ENCODE peak calls at places on chromosomes 13 and 19, in four cellular contexts. L is H1, U is H9, Y is IMR-90. G is an unnamed sample.

GRCh38 chr19:6667114-6667627 is 2.8 kb downstream of the TNFSF14 start:
- DNase-seq in L (no peak), U (no peak), Y (no peak), G (no peak)

GRCh38 chr13:44098559-44098958 is 218.9 kb downstream of the LACC1 start:
- DNase-seq in L (no peak), U (no peak), Y (no peak), G (no peak)

GRCh38 chr13:105587786-105588185 is 947.7 kb downstream of the EFNB2 start:
- DNase-seq in L (no peak), U (no peak), Y (peak), G (peak)

GRCh38 chr13:102847272-102848234 is 1.7 kb downstream of the ERCC5 start:
- DNase-seq in L (no peak), U (no peak), Y (peak), G (peak)

GRCh38 chr13:99087954-99088491 is 110.2 kb upstream of the DOCK9 start:
- DNase-seq in L (no peak), U (peak), Y (no peak), G (no peak)

GRCh38 chr19:7847664-7848063 is 17.6 kb downstream of the EVI5L start:
- DNase-seq in L (no peak), U (peak), Y (no peak), G (no peak)

GRCh38 chr19:18436651-18437478 is 1.1 kb downstream of the ISYNA1 start:
- DNase-seq in L (peak), U (peak), Y (peak), G (peak)

GRCh38 chr13:43273362-43273761 is 250.0 kb downstream of the DNAJC15 start:
- DNase-seq in L (no peak), U (no peak), Y (peak), G (no peak)

GRCh38 chr19:14529254-14530004 is at the start of gene TECR:
- DNase-seq in L (peak), U (peak), Y (peak), G (peak)

GRCh38 chr19:31390721-31391120 is 41.5 kb upstream of the TSHZ3 start:
- DNase-seq in L (no peak), U (no peak), Y (no peak), G (no peak)

GRCh38 chr13:51291341-51291740 is 48.1 kb upstream of the SERPINE3 start:
- DNase-seq in L (peak), U (no peak), Y (peak), G (no peak)

GRCh38 chr13:42233726-42234125 is 38.2 kb upstream of the AKAP11 start:
- DNase-seq in L (no peak), U (no peak), Y (peak), G (no peak)

GRCh38 chr13:37194428-37194861 is 89.0 kb upstream of the CSNK1A1L start:
- DNase-seq in L (no peak), U (no peak), Y (peak), G (no peak)

GRCh38 chr19:29926801-29927200 is 15.2 kb upstream of the URI1 start:
- DNase-seq in L (no peak), U (no peak), Y (no peak), G (no peak)

GRCh38 chr19:19599190-19599535 is 19.3 kb downstream of the PBX4 start:
- DNase-seq in L (no peak), U (no peak), Y (no peak), G (no peak)

GRCh38 chr19:3276341-3276799 is 51.9 kb downstream of the CELF5 start:
- DNase-seq in L (peak), U (peak), Y (no peak), G (no peak)

GRCh38 chr19:5228932-5229777 is 111.5 kb downstream of the PTPRS start:
- DNase-seq in L (no peak), U (no peak), Y (no peak), G (no peak)

GRCh38 chr13:40102854-40103253 is 447.4 kb downstream of the COG6 start:
- DNase-seq in L (no peak), U (no peak), Y (peak), G (no peak)

GRCh38 chr13:70162141-70162540 is 53.9 kb upstream of the KLHL1 start:
- DNase-seq in L (no peak), U (no peak), Y (no peak), G (peak)

GRCh38 chr19:33794578-33795369 is 1.9 kb upstream of the KCTD15 start:
- DNase-seq in L (peak), U (peak), Y (no peak), G (peak)

GRCh38 chr19:29524201-29524911 is 1.4 kb upstream of the VSTM2B start:
- DNase-seq in L (no peak), U (peak), Y (no peak), G (peak)

GRCh38 chr19:39731685-39732084 is 6.1 kb downstream of the CLC start:
- DNase-seq in L (no peak), U (no peak), Y (no peak), G (no peak)
- H4K5ac ChIP-seq in L (no peak), U (no peak), Y (no peak), G (no peak)

DNA sequence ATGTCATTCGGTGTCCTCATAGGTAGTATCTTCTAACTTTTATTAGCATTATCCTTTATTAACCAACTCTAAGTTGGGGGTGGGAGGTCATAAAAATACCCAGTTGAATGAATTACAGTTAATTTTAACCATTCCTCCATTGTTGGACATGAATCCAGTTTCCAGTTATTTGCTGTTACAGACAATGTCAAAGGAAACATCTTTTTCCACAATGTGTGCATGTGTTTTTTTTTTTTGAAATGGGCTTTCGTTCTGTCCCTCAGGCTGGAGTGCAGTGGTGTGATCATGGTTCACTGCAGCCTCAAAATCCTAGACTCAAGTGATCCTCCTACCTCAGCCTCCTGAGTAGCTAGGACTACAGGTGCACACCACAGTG is 32.0 kb downstream of the KLF5 start:
- DNase-seq in L (no peak), U (no peak), Y (no peak), G (no peak)
- H3K9ac ChIP-seq in L (no peak), U (no peak), Y (no peak), G (no peak)

GRCh38 chr13:77360032-77360431 is 33.1 kb upstream of the MYCBP2 start:
- DNase-seq in L (no peak), U (no peak), Y (no peak), G (no peak)
- H3K4me2 ChIP-seq in L (no peak), U (no peak), Y (no peak), G (no peak)

GRCh38 chr19:10899171-10899653 is 27.9 kb downstream of the CARM1 start:
- DNase-seq in L (no peak), U (no peak), Y (no peak), G (no peak)
- H4K5ac ChIP-seq in L (no peak), U (no peak), Y (no peak), G (no peak)

DNA sequence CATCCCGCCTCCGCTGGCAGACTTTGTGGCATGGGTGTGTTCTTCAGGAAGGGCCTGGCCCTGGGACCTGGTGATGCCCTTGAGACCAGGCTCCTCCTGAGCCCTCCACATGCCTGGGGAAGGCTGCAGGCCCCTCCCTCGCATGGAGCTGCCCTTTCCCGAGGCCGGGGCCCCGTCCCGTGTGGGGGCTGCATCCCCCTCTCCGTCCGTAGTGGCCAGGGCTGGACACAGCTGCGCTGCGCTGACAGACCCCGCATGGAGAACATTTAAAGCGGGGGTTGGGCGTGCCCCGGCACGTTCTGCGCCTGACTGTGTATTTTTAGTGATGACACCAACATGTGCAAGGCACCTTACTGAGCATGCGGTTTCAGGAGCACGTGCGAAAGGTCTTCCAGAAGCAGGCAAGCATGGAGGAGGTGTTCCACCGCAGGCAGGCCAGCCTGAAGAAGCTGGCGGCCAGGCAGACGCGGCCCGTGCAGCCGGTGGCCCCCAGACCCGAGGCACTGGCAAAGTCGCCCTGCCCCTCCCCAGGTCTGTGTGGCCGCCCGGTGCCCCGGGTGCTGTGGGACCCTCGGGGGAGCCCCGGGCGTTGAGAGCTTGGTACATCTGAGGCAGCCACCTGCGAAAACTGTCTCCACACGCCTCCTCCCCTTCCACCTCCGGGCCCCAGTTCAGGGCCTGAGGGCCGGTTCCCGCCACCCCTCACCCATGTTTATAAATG is 28.8 kb upstream of the F7 start:
- DNase-seq in L (no peak), U (no peak), Y (no peak), G (no peak)
- H3K9ac ChIP-seq in L (no peak), U (no peak), Y (no peak), G (no peak)

DNA sequence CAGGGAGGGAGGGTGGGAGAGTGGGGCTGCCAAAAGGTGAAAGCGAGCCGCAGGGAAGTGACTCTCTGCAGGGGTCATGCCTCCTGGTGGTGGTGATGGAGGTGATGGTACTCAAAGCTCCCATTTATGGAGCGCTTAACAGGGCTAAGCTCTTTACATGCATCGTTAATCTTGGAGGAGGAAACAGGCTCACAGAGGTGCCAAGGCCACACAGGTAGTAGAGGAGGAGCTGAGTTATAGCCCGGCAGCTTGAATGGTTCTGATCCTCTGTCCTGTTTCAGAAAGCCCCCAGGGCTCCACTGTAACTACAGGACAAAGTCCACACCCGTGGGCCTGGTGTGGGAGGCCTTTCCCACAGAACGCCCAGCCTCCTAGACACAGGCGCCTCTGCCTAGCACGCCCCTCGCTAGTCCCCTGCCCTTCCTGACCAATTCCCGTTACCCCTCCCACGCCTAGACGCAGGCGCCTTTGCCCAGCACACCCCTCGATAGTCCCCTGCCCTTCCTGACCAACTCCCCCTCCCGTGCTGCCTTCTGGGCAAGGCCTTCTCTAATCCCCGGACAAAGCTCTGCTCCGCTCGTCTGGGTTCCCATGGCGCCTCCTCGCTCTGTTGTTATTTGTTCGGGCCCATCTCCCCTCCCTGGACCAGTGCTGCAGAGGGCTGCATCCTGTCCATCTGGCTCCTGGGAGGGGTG is 10.8 kb downstream of the PPP1R37 start:
- DNase-seq in L (no peak), U (no peak), Y (no peak), G (peak)
- H3K4me2 ChIP-seq in L (peak), U (no peak), Y (no peak), G (no peak)

DNA sequence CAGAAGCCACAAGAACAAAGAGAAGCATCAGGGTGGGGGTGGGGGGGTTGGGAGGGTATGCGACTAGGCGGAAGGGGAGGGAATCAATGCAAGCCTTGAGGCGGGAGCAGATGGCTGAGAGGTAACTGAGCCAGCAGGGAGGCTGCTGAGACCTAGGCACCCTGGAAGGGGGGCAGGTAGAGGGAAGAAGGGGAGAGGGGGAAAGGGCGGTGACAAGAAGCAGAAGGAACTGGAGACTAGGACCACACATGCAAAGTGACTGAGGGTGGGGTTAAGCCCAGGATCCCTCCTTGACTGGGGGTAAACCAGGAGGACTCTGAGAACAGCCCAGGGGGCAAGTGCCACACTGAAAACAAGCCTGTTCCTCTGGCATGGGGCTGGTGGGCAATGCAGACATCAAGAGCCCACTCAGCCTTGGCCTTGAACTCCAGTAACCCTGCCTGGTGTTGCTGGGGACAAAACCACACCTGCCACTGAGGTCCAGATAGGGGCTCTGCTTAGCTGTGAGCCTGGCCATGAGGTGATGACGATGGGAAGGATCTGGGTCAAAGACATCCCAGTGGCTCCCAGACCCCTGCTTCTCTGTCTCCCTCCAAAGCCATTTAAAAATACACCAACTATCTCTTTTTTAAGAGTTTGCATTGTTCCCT is 20.3 kb downstream of the OPA3 start:
- DNase-seq in L (peak), U (peak), Y (no peak), G (peak)
- H4K5ac ChIP-seq in L (no peak), U (no peak), Y (no peak), G (no peak)

GRCh38 chr13:95788100-95788463 is 111.1 kb downstream of the DNAJC3 start:
- DNase-seq in L (no peak), U (no peak), Y (no peak), G (no peak)
- H3K9ac ChIP-seq in L (no peak), U (no peak), Y (no peak), G (no peak)

GRCh38 chr13:110109140-110109783 is 197.7 kb downstream of the COL4A1 start:
- DNase-seq in L (no peak), U (no peak), Y (no peak), G (peak)

GRCh38 chr13:110109910-110110309 is 197.0 kb downstream of the COL4A1 start:
- DNase-seq in L (no peak), U (peak), Y (peak), G (peak)

GRCh38 chr13:110107568-110108347 is 199.2 kb downstream of the COL4A1 start:
- DNase-seq in L (peak), U (peak), Y (no peak), G (peak)

GRCh38 chr13:110106726-110107125 is 200.2 kb downstream of the COL4A1 start:
- DNase-seq in L (no peak), U (peak), Y (no peak), G (no peak)

DNA sequence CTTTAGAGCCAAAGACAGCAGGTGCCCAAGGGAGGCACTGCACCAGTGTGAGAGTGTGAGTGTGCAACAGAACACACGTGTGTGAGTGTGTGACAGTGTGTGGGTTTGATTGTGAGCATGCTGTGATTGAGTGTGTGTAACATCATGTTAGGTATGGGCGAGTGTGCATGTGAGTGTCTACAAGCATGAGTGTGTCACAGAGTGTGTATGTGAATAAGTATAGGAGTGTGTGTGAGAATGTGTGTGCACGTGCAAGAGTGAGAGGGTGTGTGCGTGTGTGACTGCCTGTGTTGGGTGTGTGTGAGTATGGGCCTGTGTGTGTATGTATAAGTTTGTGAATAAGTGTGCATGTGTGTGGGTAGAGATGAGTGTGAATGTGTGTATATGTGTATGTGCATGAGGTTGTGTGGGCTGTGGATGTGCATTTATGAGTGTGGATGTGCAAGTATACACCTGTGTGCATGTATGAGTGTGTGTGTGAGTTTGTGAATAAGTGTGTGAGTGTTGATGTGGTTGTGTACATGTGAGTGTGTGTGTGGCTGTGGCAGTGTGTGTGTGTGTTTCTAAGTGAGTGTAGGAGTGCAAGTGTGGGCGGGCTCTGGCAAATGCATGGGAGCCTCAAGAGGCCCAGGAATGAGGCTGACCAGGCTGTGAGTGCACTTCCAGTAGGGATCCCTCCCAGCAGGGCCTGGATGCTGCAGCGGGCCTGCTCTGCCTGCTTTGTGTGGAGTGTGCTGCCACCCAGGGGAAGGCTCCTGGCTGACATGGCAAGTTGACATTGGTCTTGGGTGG is 198.4 kb downstream of the COL4A1 start:
- DNase-seq in L (no peak), U (peak), Y (peak), G (peak)
- H3K4me2 ChIP-seq in L (no peak), U (no peak), Y (no peak), G (no peak)

G was measured in mesendoderm.